ENCODE peak calls at places on chromosomes 12 and 14, in nine cellular contexts. Y is GM23338; R is lung; T is cerebellar nuclear complex; N is H9; Q is MCF 10A; G is naive thymus-derived CD8-positive, alpha-beta T cell; W is amniotic epithelial cell; E is stimulated activated naive CD4-positive, alpha-beta T cell. D is an unnamed sample.

GRCh38 chr12:92623386-92623785 is 79.4 kb upstream of the PLEKHG7 start:
- DNase-seq in W (no peak), G (no peak), E (no peak), Q (no peak), T (no peak), R (no peak), Y (no peak), N (no peak), D (no peak)

GRCh38 chr14:76720382-76720813 is 40.9 kb upstream of the VASH1 start:
- DNase-seq in N (peak; percentile 61), Y (peak; percentile 71), Q (peak; percentile 35), T (no peak), W (peak; percentile 62), E (no peak), G (no peak), R (peak; percentile 36), D (peak; percentile 38)

GRCh38 chr14:36068777-36069534 is 107.6 kb downstream of the PTCSC3 start:
- DNase-seq in N (no peak), E (no peak), R (no peak), G (no peak), W (no peak), Q (peak; percentile 66), T (no peak), Y (no peak), D (no peak)

GRCh38 chr12:76633415-76633814 is 73.8 kb upstream of the OSBPL8 start:
- DNase-seq in Y (no peak), N (no peak), R (no peak), E (no peak), G (no peak), Q (no peak), W (no peak), T (no peak), D (no peak)

GRCh38 chr12:107634530-107634929 is 51.1 kb upstream of the PWP1 start:
- DNase-seq in E (no peak), Q (no peak), Y (peak; percentile 68), N (peak; percentile 79), G (no peak), T (no peak), W (no peak), R (no peak), D (no peak)

GRCh38 chr12:108525681-108526080 is 10.6 kb downstream of the FICD start:
- DNase-seq in N (no peak), W (no peak), Y (no peak), T (no peak), G (no peak), R (no peak), Q (no peak), E (no peak), D (no peak)

GRCh38 chr12:40107803-40108620 is 2.1 kb upstream of the SLC2A13 start:
- DNase-seq in E (no peak), N (no peak), Q (no peak), Y (no peak), T (no peak), R (no peak), W (no peak), G (no peak), D (no peak)

GRCh38 chr12:132622437-132623071 is 4.0 kb downstream of the P2RX2 start:
- DNase-seq in R (no peak), W (peak; percentile 89), T (no peak), N (no peak), Q (no peak), G (no peak), Y (no peak), E (no peak), D (no peak)

GRCh38 chr12:123928274-123928865 is 44.3 kb downstream of the CCDC92 start:
- DNase-seq in N (no peak), W (no peak), T (no peak), Q (no peak), Y (no peak), R (no peak), G (no peak), E (no peak), D (no peak)

GRCh38 chr14:64910847-64911495 is 3.3 kb upstream of the CHURC1 start:
- DNase-seq in G (no peak), N (no peak), Y (peak; percentile 70), R (no peak), Q (peak; percentile 47), T (no peak), E (no peak), W (peak; percentile 40), D (no peak)

GRCh38 chr14:22854963-22855724 is 16.4 kb upstream of the LRP10 start:
- DNase-seq in Y (peak; percentile 30), E (no peak), T (no peak), G (no peak), N (no peak), W (no peak), R (no peak), Q (no peak), D (no peak)

GRCh38 chr12:72467985-72468384 is 195.8 kb downstream of the TRHDE start:
- DNase-seq in Y (no peak), T (no peak), Q (no peak), E (no peak), R (no peak), W (no peak), N (no peak), G (no peak), D (no peak)

GRCh38 chr12:3123729-3124128 is 46.5 kb downstream of the TSPAN9 start:
- DNase-seq in N (no peak), G (no peak), T (no peak), W (peak; percentile 52), Y (no peak), E (no peak), R (no peak), Q (no peak), D (no peak)

GRCh38 chr14:104665092-104665662 is 24.2 kb upstream of the INF2 start:
- DNase-seq in E (no peak), N (no peak), T (no peak), R (no peak), G (no peak), Y (no peak), Q (no peak), W (no peak), D (no peak)

GRCh38 chr14:106657460-106657859 is 1131.1 kb downstream of the TMEM121 start:
- DNase-seq in Y (no peak), R (no peak), W (no peak), T (no peak), Q (no peak), G (peak; percentile 66), N (no peak), E (peak; percentile 65), D (no peak)